ENCODE peak calls at places on chromosomes 3 and 15, in seven cellular contexts. M is tibial nerve; P is neural progenitor cell; E is activated CD4-positive, alpha-beta T cell treated with anti-CD3 and anti-CD28 coated beads, Interleukin-2, amount 50 U/mL, for 1 hour; Q is RPMI8226; N is RCC 7860; V is GM13977. I is an unnamed sample.

GRCh38 chr15:100833432-100834389 is 45.9 kb upstream of the ALDH1A3 start:
- DNase-seq in E (no peak), M (no peak), Q (no peak), V (no peak), N (no peak), P (no peak), I (no peak)

GRCh38 chr15:69093614-69094013 is 66.8 kb upstream of the GLCE start:
- DNase-seq in Q (no peak), N (no peak), E (no peak), P (no peak), V (no peak), M (no peak), I (no peak)

GRCh38 chr3:183554377-183554776 is 1.1 kb downstream of the KLHL6 start:
- DNase-seq in E (no peak), V (peak), N (no peak), P (no peak), Q (peak), M (no peak), I (no peak)

GRCh38 chr3:122797291-122797690 is 2.4 kb downstream of the SLC49A4 start:
- DNase-seq in M (no peak), N (no peak), Q (no peak), P (no peak), E (no peak), V (no peak), I (no peak)

GRCh38 chr3:45499529-45499928 is 95.0 kb upstream of the LIMD1 start:
- DNase-seq in P (no peak), E (no peak), Q (peak), V (peak), N (peak), M (no peak), I (no peak)

GRCh38 chr3:48433472-48434118 is 3.7 kb upstream of the PLXNB1 start:
- DNase-seq in N (no peak), Q (no peak), E (no peak), P (peak), M (no peak), V (no peak), I (no peak)

GRCh38 chr3:15693340-15693739 is 91.8 kb downstream of the BTD start:
- DNase-seq in Q (no peak), N (no peak), M (no peak), E (no peak), P (no peak), V (no peak), I (no peak)

GRCh38 chr3:53804697-53805462 is 41.3 kb downstream of the CHDH start:
- DNase-seq in E (no peak), M (no peak), P (no peak), Q (no peak), V (peak), N (peak), I (peak)

GRCh38 chr3:10317961-10318350 is 3.0 kb downstream of the SEC13 start:
- DNase-seq in Q (no peak), N (no peak), V (no peak), P (no peak), M (no peak), E (no peak), I (no peak)

GRCh38 chr15:89759835-89760234 is 8.8 kb upstream of the MESP1 start:
- DNase-seq in P (no peak), V (no peak), E (no peak), M (no peak), Q (no peak), N (no peak), I (no peak)

GRCh38 chr3:98843301-98843959 is 58.1 kb downstream of the DCBLD2 start:
- DNase-seq in V (no peak), N (no peak), M (no peak), Q (no peak), P (no peak), E (no peak), I (no peak)

GRCh38 chr3:66442254-66443249 is 58.3 kb downstream of the LRIG1 start:
- DNase-seq in M (peak), N (peak), P (peak), V (no peak), E (no peak), Q (no peak), I (no peak)

GRCh38 chr3:187808466-187809291 is 63.4 kb upstream of the BCL6 start:
- DNase-seq in V (no peak), P (peak), E (no peak), Q (no peak), M (no peak), N (no peak), I (no peak)

GRCh38 chr3:159593927-159594605 is 394.6 kb upstream of the IL12A start:
- DNase-seq in M (no peak), E (no peak), Q (no peak), V (no peak), N (no peak), P (peak), I (no peak)

GRCh38 chr15:27486676-27487290 is 515.8 kb downstream of the GABRG3 start:
- DNase-seq in P (no peak), V (no peak), E (no peak), N (no peak), Q (no peak), M (no peak), I (no peak)